ENCODE peak calls at places on chromosomes 4 and X, in six cellular contexts. Y, O, W, F, I and N are unnamed samples.

GRCh38 chr4:151485541-151486131 is 76.7 kb downstream of the FHIP1A start:
- DNase-seq in Y (no peak), O (peak), W (no peak), F (peak), I (peak), N (no peak)

GRCh38 chrX:26574208-26574607 is 358.2 kb downstream of the MAGEB5 start:
- DNase-seq in Y (no peak), O (no peak), W (no peak), F (no peak), I (peak), N (no peak)

GRCh38 chr4:142130636-142131035 is 494.3 kb downstream of the IL15 start:
- DNase-seq in Y (peak), O (no peak), W (no peak), F (no peak), I (no peak), N (no peak)

GRCh38 chrX:123626962-123627361 is 105.9 kb downstream of the THOC2 start:
- DNase-seq in Y (no peak), O (no peak), W (no peak), F (no peak), I (peak), N (peak)

GRCh38 chrX:10142041-10142589 is 14.7 kb upstream of the CLCN4 start:
- DNase-seq in Y (no peak), O (no peak), W (no peak), F (no peak), I (no peak), N (no peak)

GRCh38 chr4:123102897-123103489 is 180.6 kb upstream of the NUDT6 start:
- DNase-seq in Y (peak), O (peak), W (no peak), F (no peak), I (peak), N (peak)

GRCh38 chrX:68432648-68433047 is 647 bp downstream of the OPHN1 start:
- DNase-seq in Y (no peak), O (no peak), W (no peak), F (no peak), I (no peak), N (no peak)

GRCh38 chr4:74038161-74039064 is at the start of gene CXCL3:
- DNase-seq in Y (peak), O (no peak), W (no peak), F (peak), I (peak), N (peak)

GRCh38 chrX:134572816-134573682 is 85.2 kb downstream of the PLAC1 start:
- DNase-seq in Y (no peak), O (no peak), W (no peak), F (no peak), I (peak), N (peak)